ENCODE peak calls at places on chromosomes 16 and 17, in eight cellular contexts. A, G, F, Y, T, V, X and D are unnamed samples.

GRCh38 chr16:4911831-4912422 is 25.0 kb downstream of the PPL start:
- DNase-seq in A (no peak), G (no peak), F (no peak), Y (peak; percentile 60), T (no peak), V (no peak), X (peak; percentile 33), D (no peak)

GRCh38 chr16:762049-762513 is 1.5 kb downstream of the MSLN start:
- DNase-seq in A (no peak), G (no peak), F (no peak), Y (no peak), T (peak; percentile 79), V (no peak), X (no peak), D (no peak)

GRCh38 chr16:51151951-51152663 is 1.0 kb upstream of the SALL1 start:
- DNase-seq in A (no peak), G (no peak), F (peak; percentile 33), Y (peak; percentile 89), T (peak; percentile 68), V (no peak), X (peak; percentile 80), D (no peak)

GRCh38 chr17:12342609-12343248 is 322.1 kb downstream of the MAP2K4 start:
- DNase-seq in A (no peak), G (peak; percentile 8), F (peak; percentile 54), Y (peak; percentile 2), T (no peak), V (peak; percentile 5), X (no peak), D (no peak)

GRCh38 chr17:40487371-40488020 is 13.9 kb downstream of the TNS4 start:
- DNase-seq in A (no peak), G (no peak), F (no peak), Y (no peak), T (no peak), V (no peak), X (no peak), D (no peak)

GRCh38 chr16:15907863-15908478 is 19.6 kb upstream of the CEP20 start:
- DNase-seq in A (peak; percentile 26), G (peak; percentile 91), F (peak; percentile 50), Y (peak; percentile 28), T (no peak), V (no peak), X (peak; percentile 11), D (no peak)

GRCh38 chr17:1003633-1003971 is 6.7 kb downstream of the TIMM22 start:
- DNase-seq in A (no peak), G (no peak), F (no peak), Y (no peak), T (no peak), V (no peak), X (no peak), D (no peak)

GRCh38 chr17:40452074-40452787 is 9.0 kb downstream of the IGFBP4 start:
- DNase-seq in A (no peak), G (no peak), F (no peak), Y (peak; percentile 93), T (no peak), V (no peak), X (peak; percentile 93), D (no peak)

GRCh38 chr16:2150418-2151187 is 2.2 kb downstream of the RAB26 start:
- DNase-seq in A (no peak), G (no peak), F (peak; percentile 62), Y (peak; percentile 56), T (peak; percentile 65), V (no peak), X (peak; percentile 28), D (no peak)

GRCh38 chr16:20683812-20684211 is 13.7 kb downstream of the ACSM1 start:
- DNase-seq in A (no peak), G (no peak), F (no peak), Y (no peak), T (no peak), V (no peak), X (no peak), D (no peak)

GRCh38 chr17:68295086-68295485 is 3.8 kb downstream of the ARSG start:
- DNase-seq in A (no peak), G (no peak), F (no peak), Y (no peak), T (no peak), V (no peak), X (no peak), D (no peak)

GRCh38 chr16:85190572-85190971 is 78.3 kb upstream of the CIBAR2 start:
- DNase-seq in A (no peak), G (no peak), F (no peak), Y (no peak), T (peak; percentile 53), V (no peak), X (no peak), D (no peak)

GRCh38 chr17:49969134-49969759 is at the start of gene DLX4:
- DNase-seq in A (no peak), G (no peak), F (no peak), Y (no peak), T (no peak), V (no peak), X (no peak), D (no peak)

GRCh38 chr17:8555062-8555461 is 75.5 kb downstream of the MYH10 start:
- DNase-seq in A (no peak), G (no peak), F (no peak), Y (no peak), T (no peak), V (no peak), X (peak; percentile 47), D (no peak)

GRCh38 chr16:9092963-9093477 is 1.6 kb downstream of the HAPSTR1 start:
- DNase-seq in A (peak; percentile 70), G (no peak), F (peak; percentile 42), Y (no peak), T (peak; percentile 79), V (no peak), X (no peak), D (peak; percentile 54)

GRCh38 chr17:46764709-46765401 is 53.6 kb downstream of the WNT3 start:
- DNase-seq in A (no peak), G (no peak), F (no peak), Y (peak; percentile 91), T (peak; percentile 84), V (no peak), X (peak; percentile 86), D (peak; percentile 74)

GRCh38 chr16:88131256-88131655 is 180.0 kb downstream of the BANP start:
- DNase-seq in A (no peak), G (no peak), F (no peak), Y (no peak), T (peak; percentile 46), V (no peak), X (no peak), D (peak; percentile 35)

GRCh38 chr17:15220785-15221184 is 44.3 kb downstream of the PMP22 start:
- DNase-seq in A (no peak), G (no peak), F (no peak), Y (peak; percentile 20), T (no peak), V (no peak), X (no peak), D (no peak)

GRCh38 chr17:63832014-63832413 is 4.6 kb upstream of the FTSJ3 start:
- DNase-seq in A (no peak), G (no peak), F (no peak), Y (no peak), T (no peak), V (no peak), X (no peak), D (no peak)
- H3K27me3 ChIP-seq in A (no peaks in the 10 kb centered on the region), G (no peaks in the 10 kb centered on the region), F (no peaks in the 10 kb centered on the region), Y (no peaks in the 10 kb centered on the region), T (no peaks in the 10 kb centered on the region), V (no peaks in the 10 kb centered on the region), X (no peaks in the 10 kb centered on the region), D (no peaks in the 10 kb centered on the region)

DNA sequence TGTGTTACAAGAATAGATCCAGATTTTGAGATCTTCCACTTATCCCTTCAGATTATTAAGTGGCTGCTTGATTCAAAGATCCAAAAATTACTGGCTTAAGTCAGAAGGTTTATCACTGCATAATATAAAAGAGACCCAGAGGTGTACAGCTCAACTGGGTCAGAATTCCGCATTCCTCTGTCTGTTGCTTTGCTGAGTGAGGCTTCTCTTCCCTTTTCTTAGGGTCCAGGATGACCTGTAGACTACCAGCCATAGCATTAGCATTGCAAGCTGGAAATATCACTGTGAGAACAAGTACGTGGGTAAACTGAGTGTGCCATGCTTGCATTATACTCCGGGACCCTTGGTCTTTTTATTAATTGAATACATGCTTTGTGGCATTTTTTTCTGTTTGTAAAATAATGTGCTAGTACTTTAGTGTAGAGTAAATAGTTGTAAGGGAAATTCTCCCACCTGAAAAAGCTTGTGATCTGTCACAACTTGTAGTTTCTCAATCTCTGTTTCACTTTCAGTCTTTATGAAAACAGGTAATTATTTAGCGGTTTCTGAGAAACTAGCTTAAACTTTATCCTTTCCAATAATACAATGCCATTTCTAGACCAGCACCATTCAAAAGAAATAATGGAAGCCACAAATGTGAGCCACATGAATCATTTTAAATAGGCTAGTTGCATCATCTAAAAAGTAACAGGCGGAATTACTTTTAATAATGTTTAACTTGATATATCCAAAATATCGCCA is 61.6 kb downstream of the TNRC6C start:
- DNase-seq in A (no peak), G (no peak), F (no peak), Y (no peak), T (no peak), V (no peak), X (no peak), D (no peak)
- H3K27ac ChIP-seq in A (no peak overlapping the region), G (no peak overlapping the region), F (peak overlapping the region; percentile 39), Y (no peak overlapping the region), T (no peak overlapping the region), V (no peak overlapping the region), X (no peak overlapping the region), D (no peak overlapping the region)

DNA sequence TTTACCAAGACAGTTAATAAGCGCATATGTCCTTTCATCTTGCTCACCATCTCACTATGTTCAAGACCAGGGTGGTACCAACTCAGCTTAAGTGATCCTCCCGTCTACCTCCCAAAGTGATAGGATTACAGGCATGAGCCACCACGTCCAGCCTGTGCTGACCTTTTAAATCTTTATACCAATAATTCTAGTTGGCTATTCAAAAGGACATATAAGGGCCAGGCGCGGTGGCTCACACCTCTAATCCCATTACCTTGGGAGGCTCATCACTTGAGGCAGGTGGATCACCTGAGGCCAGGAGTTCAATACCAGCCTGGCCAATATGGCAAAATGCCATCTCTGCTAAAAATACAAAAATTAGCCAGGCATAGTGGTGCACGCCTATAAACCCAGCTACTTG is 2.4 kb downstream of the CEP95 start:
- DNase-seq in A (no peak), G (no peak), F (no peak), Y (no peak), T (no peak), V (no peak), X (no peak), D (no peak)
- H3K4me3 ChIP-seq in A (no peak overlapping the region), G (no peak overlapping the region), F (no peak overlapping the region), Y (no peak overlapping the region), T (no peak overlapping the region), V (no peak overlapping the region), X (no peak overlapping the region), D (no peak overlapping the region)

GRCh38 chr16:27315333-27316037 is 1.7 kb downstream of the IL4R start:
- DNase-seq in A (peak; percentile 85), G (peak; percentile 43), F (peak; percentile 60), Y (peak; percentile 84), T (peak; percentile 84), V (no peak), X (peak; percentile 65), D (peak; percentile 65)
- H3K27me3 ChIP-seq in A (no peaks in the 10 kb centered on the region), G (no peaks in the 10 kb centered on the region), F (no peaks in the 10 kb centered on the region), Y (no peaks in the 10 kb centered on the region), T (no peaks in the 10 kb centered on the region), V (no peaks in the 10 kb centered on the region), X (no peaks in the 10 kb centered on the region), D (no peaks in the 10 kb centered on the region)